ENCODE peak calls at places on chromosome 18, in six cellular contexts. W, R, Z, S, C and I are unnamed samples.

GRCh38 chr18:69874058-69874457 is 73.6 kb downstream of the CD226 start:
- DNase-seq in W (no peak), R (no peak), Z (no peak), S (no peak), C (no peak), I (peak; percentile 8)

GRCh38 chr18:70372450-70373061 is 83.7 kb downstream of the SOCS6 start:
- DNase-seq in W (no peak), R (no peak), Z (no peak), S (no peak), C (no peak), I (no peak)

GRCh38 chr18:47260138-47260923 is 8.9 kb upstream of the SKOR2 start:
- DNase-seq in W (peak; percentile 84), R (peak; percentile 69), Z (peak; percentile 23), S (peak; percentile 65), C (peak; percentile 64), I (peak; percentile 66)

GRCh38 chr18:26960901-26961300 is 95.4 kb upstream of the AQP4 start:
- DNase-seq in W (no peak), R (no peak), Z (no peak), S (no peak), C (no peak), I (peak; percentile 84)

GRCh38 chr18:37362158-37362890 is 203.3 kb downstream of the CELF4 start:
- DNase-seq in W (peak; percentile 61), R (peak; percentile 48), Z (no peak), S (no peak), C (no peak), I (no peak)

GRCh38 chr18:43830905-43831304 is 553.6 kb upstream of the SYT4 start:
- DNase-seq in W (no peak), R (no peak), Z (no peak), S (no peak), C (no peak), I (no peak)

GRCh38 chr18:52422985-52423601 is 83.1 kb downstream of the DCC start:
- DNase-seq in W (peak; percentile 9), R (no peak), Z (no peak), S (no peak), C (no peak), I (no peak)

GRCh38 chr18:13381907-13382682 is 163.5 kb downstream of the LDLRAD4 start:
- DNase-seq in W (peak; percentile 52), R (no peak), Z (peak; percentile 38), S (no peak), C (peak; percentile 59), I (no peak)

GRCh38 chr18:49562481-49563129 is 748 bp downstream of the LIPG start:
- DNase-seq in W (peak; percentile 55), R (no peak), Z (no peak), S (no peak), C (peak; percentile 7), I (peak; percentile 62)

GRCh38 chr18:37355772-37356171 is 209.8 kb downstream of the CELF4 start:
- DNase-seq in W (no peak), R (no peak), Z (no peak), S (no peak), C (no peak), I (no peak)

GRCh38 chr18:9578306-9578705 is 36.1 kb downstream of the PPP4R1 start:
- DNase-seq in W (no peak), R (no peak), Z (no peak), S (no peak), C (no peak), I (peak; percentile 62)

GRCh38 chr18:7272268-7273049 is 41.6 kb downstream of the LRRC30 start:
- DNase-seq in W (peak; percentile 59), R (peak; percentile 62), Z (no peak), S (peak; percentile 41), C (peak; percentile 42), I (peak; percentile 78)

GRCh38 chr18:42078711-42079110 is 123.7 kb downstream of the PIK3C3 start:
- DNase-seq in W (no peak), R (no peak), Z (no peak), S (no peak), C (no peak), I (no peak)

GRCh38 chr18:74524097-74524496 is 10.2 kb upstream of the CNDP1 start:
- DNase-seq in W (no peak), R (no peak), Z (no peak), S (no peak), C (no peak), I (no peak)

GRCh38 chr18:52812834-52813233 is 472.8 kb downstream of the DCC start:
- DNase-seq in W (no peak), R (no peak), Z (no peak), S (no peak), C (no peak), I (no peak)

GRCh38 chr18:45727068-45727467 is 3.1 kb downstream of the SLC14A1 start:
- DNase-seq in W (no peak), R (no peak), Z (no peak), S (no peak), C (no peak), I (no peak)

GRCh38 chr18:68219867-68220266 is 495.0 kb downstream of the TMX3 start:
- DNase-seq in W (no peak), R (no peak), Z (no peak), S (no peak), C (no peak), I (no peak)

GRCh38 chr18:58213445-58213844 is 169.4 kb downstream of the NEDD4L start:
- DNase-seq in W (no peak), R (no peak), Z (no peak), S (no peak), C (no peak), I (peak; percentile 89)

GRCh38 chr18:70288171-70288850 is 534 bp upstream of the SOCS6 start:
- DNase-seq in W (peak; percentile 78), R (peak; percentile 59), Z (no peak), S (peak; percentile 28), C (peak; percentile 24), I (no peak)

GRCh38 chr18:23311346-23312103 is 141.6 kb upstream of the RIOK3 start:
- DNase-seq in W (no peak), R (no peak), Z (no peak), S (no peak), C (no peak), I (peak; percentile 86)

GRCh38 chr18:8860845-8861642 is 155.7 kb downstream of the MTCL1 start:
- DNase-seq in W (no peak), R (no peak), Z (no peak), S (no peak), C (no peak), I (peak; percentile 85)

GRCh38 chr18:56322403-56322802 is 316.0 kb downstream of the TXNL1 start:
- DNase-seq in W (no peak), R (peak; percentile 65), Z (no peak), S (no peak), C (no peak), I (no peak)

GRCh38 chr18:12317664-12318333 is 9.8 kb downstream of the TUBB6 start:
- DNase-seq in W (no peak), R (no peak), Z (no peak), S (no peak), C (no peak), I (no peak)

GRCh38 chr18:34789768-34790344 is 79.8 kb downstream of the DTNA start:
- DNase-seq in W (no peak), R (no peak), Z (no peak), S (no peak), C (peak; percentile 24), I (peak; percentile 15)

GRCh38 chr18:37065221-37065620 is 236.3 kb downstream of the KIAA1328 start:
- DNase-seq in W (no peak), R (no peak), Z (no peak), S (no peak), C (no peak), I (no peak)

GRCh38 chr18:26579941-26580618 is 31.7 kb upstream of the KCTD1 start:
- DNase-seq in W (no peak), R (no peak), Z (no peak), S (no peak), C (no peak), I (peak; percentile 95)

GRCh38 chr18:7778181-7778580 is 211.1 kb downstream of the PTPRM start:
- DNase-seq in W (no peak), R (no peak), Z (no peak), S (no peak), C (no peak), I (no peak)

GRCh38 chr18:75433098-75433497 is 5.6 kb upstream of the SMIM21 start:
- DNase-seq in W (peak; percentile 38), R (no peak), Z (no peak), S (no peak), C (no peak), I (no peak)

GRCh38 chr18:79418236-79418635 is 22.5 kb downstream of the NFATC1 start:
- DNase-seq in W (no peak), R (no peak), Z (no peak), S (no peak), C (no peak), I (no peak)

GRCh38 chr18:22176622-22177495 is 7.5 kb downstream of the GATA6 start:
- DNase-seq in W (peak; percentile 30), R (no peak), Z (no peak), S (no peak), C (no peak), I (no peak)